ENCODE peak calls at places on chromosomes 12 and 14, in six cellular contexts. P is stomach, O is IMR-90, K is uterus, Y is upper lobe of left lung, L is A549. X is an unnamed sample.

GRCh38 chr12:22626429-22626828 is 1.5 kb downstream of the ETNK1 start:
- DNase-seq in P (no peak), O (peak), K (no peak), Y (no peak), L (no peak), X (no peak)

GRCh38 chr14:36583242-36584166 is 1.1 kb upstream of the NKX2-8 start:
- DNase-seq in P (no peak), O (no peak), K (no peak), Y (peak), L (no peak), X (no peak)

GRCh38 chr14:52071675-52072074 is 2.8 kb upstream of the NID2 start:
- DNase-seq in P (no peak), O (peak), K (no peak), Y (no peak), L (no peak), X (no peak)

GRCh38 chr12:53703746-53704145 is 23.5 kb downstream of the CALCOCO1 start:
- DNase-seq in P (no peak), O (peak), K (no peak), Y (no peak), L (no peak), X (no peak)

GRCh38 chr12:50110127-50110761 is 1.8 kb upstream of the COX14 start:
- DNase-seq in P (peak), O (no peak), K (peak), Y (no peak), L (peak), X (peak)

GRCh38 chr12:43501705-43502104 is 50.3 kb downstream of the ADAMTS20 start:
- DNase-seq in P (no peak), O (peak), K (no peak), Y (no peak), L (peak), X (no peak)

GRCh38 chr12:129179941-129180340 is 326.7 kb downstream of the GLT1D1 start:
- DNase-seq in P (no peak), O (no peak), K (no peak), Y (no peak), L (no peak), X (no peak)

GRCh38 chr12:82326905-82327503 is 31.2 kb downstream of the CCDC59 start:
- DNase-seq in P (no peak), O (peak), K (no peak), Y (no peak), L (peak), X (no peak)

GRCh38 chr12:5808956-5809355 is 136.1 kb downstream of the ANO2 start:
- DNase-seq in P (no peak), O (peak), K (no peak), Y (peak), L (no peak), X (no peak)

GRCh38 chr12:42696424-42697149 is 107.0 kb upstream of the PRICKLE1 start:
- DNase-seq in P (peak), O (peak), K (peak), Y (no peak), L (no peak), X (peak)

GRCh38 chr12:50104614-50105366 is 982 bp downstream of the GPD1 start:
- DNase-seq in P (no peak), O (no peak), K (peak), Y (no peak), L (no peak), X (no peak)

GRCh38 chr12:6936642-6937480 is 6.8 kb upstream of the RNU7-1 start:
- DNase-seq in P (no peak), O (no peak), K (peak), Y (peak), L (no peak), X (no peak)

GRCh38 chr12:50934981-50935807 is 17.1 kb upstream of the HIGD1C start:
- DNase-seq in P (no peak), O (peak), K (no peak), Y (no peak), L (no peak), X (no peak)

GRCh38 chr12:48787791-48788521 is 933 bp downstream of the ADCY6 start:
- DNase-seq in P (no peak), O (no peak), K (no peak), Y (no peak), L (no peak), X (no peak)

GRCh38 chr14:103144085-103144484 is 20.8 kb downstream of the TNFAIP2 start:
- DNase-seq in P (no peak), O (peak), K (no peak), Y (no peak), L (peak), X (no peak)

GRCh38 chr12:6950944-6951540 is at the start of gene PTPN6:
- DNase-seq in P (peak), O (no peak), K (no peak), Y (peak), L (no peak), X (peak)

GRCh38 chr14:38743941-38744611 is 359.0 kb downstream of the SEC23A start:
- DNase-seq in P (no peak), O (no peak), K (no peak), Y (no peak), L (no peak), X (no peak)

GRCh38 chr12:108152179-108152538 is 23.1 kb downstream of the WSCD2 start:
- DNase-seq in P (no peak), O (no peak), K (no peak), Y (no peak), L (no peak), X (no peak)

GRCh38 chr12:13038491-13039161 is 5.6 kb upstream of the FAM234B start:
- DNase-seq in P (no peak), O (peak), K (no peak), Y (no peak), L (no peak), X (no peak)

GRCh38 chr12:69570000-69570516 is 15.2 kb upstream of the CCT2 start:
- DNase-seq in P (no peak), O (no peak), K (no peak), Y (no peak), L (peak), X (no peak)

GRCh38 chr12:65894127-65894526 is 69.8 kb downstream of the HMGA2 start:
- DNase-seq in P (no peak), O (peak), K (no peak), Y (no peak), L (no peak), X (no peak)

GRCh38 chr12:33628087-33628486 is 188.5 kb upstream of the SYT10 start:
- DNase-seq in P (no peak), O (no peak), K (no peak), Y (no peak), L (peak), X (no peak)

GRCh38 chr14:39050389-39050788 is 52.6 kb downstream of the SEC23A start:
- DNase-seq in P (no peak), O (peak), K (no peak), Y (no peak), L (peak), X (no peak)

GRCh38 chr14:89422181-89422951 is 5.3 kb upstream of the FOXN3 start:
- DNase-seq in P (peak), O (peak), K (no peak), Y (no peak), L (no peak), X (no peak)

GRCh38 chr14:30996892-30997659 is 28.4 kb upstream of the AP4S1 start:
- DNase-seq in P (no peak), O (no peak), K (no peak), Y (no peak), L (no peak), X (no peak)

GRCh38 chr14:61388173-61388975 is 67.0 kb downstream of the PRKCH start:
- DNase-seq in P (no peak), O (no peak), K (no peak), Y (peak), L (no peak), X (no peak)

GRCh38 chr12:12216349-12217017 is 50.4 kb downstream of the LRP6 start:
- DNase-seq in P (no peak), O (peak), K (no peak), Y (no peak), L (peak), X (no peak)

GRCh38 chr12:107731376-107731775 is 29.6 kb downstream of the PRDM4 start:
- DNase-seq in P (no peak), O (no peak), K (no peak), Y (no peak), L (no peak), X (no peak)

GRCh38 chr12:62190921-62191746 is 69.1 kb upstream of the USP15 start:
- DNase-seq in P (no peak), O (peak), K (no peak), Y (peak), L (no peak), X (no peak)

GRCh38 chr12:75996907-75997447 is 34.6 kb downstream of the PHLDA1 start:
- DNase-seq in P (no peak), O (no peak), K (no peak), Y (no peak), L (no peak), X (no peak)

GRCh38 chr12:95102916-95103671 is 29.7 kb upstream of the NR2C1 start:
- DNase-seq in P (no peak), O (peak), K (no peak), Y (no peak), L (peak), X (no peak)

GRCh38 chr14:79557309-79557708 is 654.0 kb downstream of the DIO2 start:
- DNase-seq in P (no peak), O (no peak), K (no peak), Y (no peak), L (no peak), X (no peak)

GRCh38 chr12:92035477-92035876 is 110.2 kb downstream of the BTG1 start:
- DNase-seq in P (no peak), O (no peak), K (no peak), Y (no peak), L (no peak), X (no peak)

GRCh38 chr12:92036061-92036620 is 109.5 kb downstream of the BTG1 start:
- DNase-seq in P (no peak), O (no peak), K (no peak), Y (no peak), L (no peak), X (no peak)

GRCh38 chr12:92032965-92033364 is 112.7 kb downstream of the BTG1 start:
- DNase-seq in P (no peak), O (no peak), K (no peak), Y (no peak), L (no peak), X (no peak)

GRCh38 chr12:92034083-92034482 is 111.6 kb downstream of the BTG1 start:
- DNase-seq in P (no peak), O (no peak), K (no peak), Y (no peak), L (no peak), X (no peak)

GRCh38 chr12:92034858-92035401 is 110.7 kb downstream of the BTG1 start:
- DNase-seq in P (peak), O (peak), K (peak), Y (no peak), L (peak), X (peak)
- TF ChIP-seq POLR2A in P (no peak), O (no peak), K (no peak), Y (no peak), L (no peak), X (no peak)

GRCh38 chr14:90758028-90758889 is 58.0 kb downstream of the TTC7B start:
- DNase-seq in P (peak), O (peak), K (peak), Y (peak), L (peak), X (peak)
- TF ChIP-seq POLR2A in P (no peak), O (peak), K (peak), Y (no peak), L (peak), X (peak)

DNA sequence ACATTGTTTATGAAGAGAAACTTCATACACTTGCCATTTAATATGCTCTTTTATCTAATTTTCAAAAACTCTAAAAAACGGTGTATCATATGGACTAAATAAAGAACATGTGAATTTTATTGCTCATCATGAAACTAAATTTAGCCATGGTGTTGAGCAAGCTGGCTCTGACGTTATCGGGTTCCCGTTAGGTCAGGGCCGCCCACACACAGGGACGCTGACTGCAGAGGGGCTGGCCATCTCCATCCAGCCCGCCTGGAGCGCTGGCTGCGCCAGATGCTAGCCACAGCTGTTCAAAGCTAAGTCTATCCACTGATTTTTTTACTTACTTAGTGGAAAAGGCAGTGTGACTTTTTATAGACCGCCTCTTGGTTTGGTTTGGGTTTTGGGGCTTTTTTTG is 36.5 kb upstream of the DYNC1H1 start:
- DNase-seq in P (peak), O (peak), K (peak), Y (peak), L (no peak), X (peak)
- TF ChIP-seq POLR2A in P (no peak), O (no peak), K (no peak), Y (no peak), L (no peak), X (no peak)

DNA sequence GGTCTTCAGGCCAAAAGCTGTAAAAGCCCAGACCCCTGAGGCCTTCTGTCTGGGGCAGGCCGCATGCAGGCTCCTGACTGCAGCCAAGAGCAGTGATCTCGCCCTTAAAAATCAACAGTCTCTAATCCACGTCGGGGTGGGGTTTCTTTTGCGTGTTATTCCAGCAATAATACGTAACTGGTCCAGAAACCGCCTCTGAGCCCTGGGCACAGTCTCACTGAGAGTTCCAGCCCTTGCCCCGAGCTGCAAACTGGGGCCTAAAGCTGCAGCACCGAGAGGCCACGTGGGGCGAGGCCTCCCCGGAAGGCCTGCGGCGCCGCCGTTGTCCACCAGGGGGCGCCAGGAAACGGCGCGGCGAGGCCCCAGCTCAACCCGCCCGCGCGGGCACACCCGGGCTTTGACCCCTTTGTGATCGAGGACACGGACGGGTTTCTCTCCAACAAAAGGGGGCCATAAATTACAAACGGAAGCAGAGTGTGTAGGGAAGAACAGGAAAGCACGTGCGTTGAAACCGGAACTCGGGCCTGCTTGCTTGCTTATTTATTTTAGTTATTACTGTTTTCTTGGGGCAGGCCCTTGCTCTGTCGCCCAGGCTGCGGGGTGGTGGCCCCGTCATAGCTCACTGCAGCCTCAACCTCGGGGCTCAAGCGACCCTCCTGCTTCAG is 87.2 kb downstream of the NINJ2 start:
- DNase-seq in P (peak), O (peak), K (peak), Y (peak), L (peak), X (peak)
- TF ChIP-seq POLR2A in P (no peak), O (no peak), K (no peak), Y (no peak), L (peak), X (peak)

GRCh38 chr14:35122696-35123387 is 490 bp downstream of the PRORP start:
- DNase-seq in P (no peak), O (peak), K (no peak), Y (no peak), L (no peak), X (no peak)

GRCh38 chr14:35124127-35124526 is 1.8 kb downstream of the PRORP start:
- DNase-seq in P (no peak), O (no peak), K (no peak), Y (no peak), L (no peak), X (no peak)

GRCh38 chr14:35123388-35123703 is 994 bp downstream of the PRORP start:
- DNase-seq in P (no peak), O (no peak), K (no peak), Y (no peak), L (no peak), X (no peak)

GRCh38 chr14:35121887-35122695 is at the start of the genes PPP2R3C and PRORP:
- DNase-seq in P (peak), O (peak), K (peak), Y (peak), L (peak), X (peak)

DNA sequence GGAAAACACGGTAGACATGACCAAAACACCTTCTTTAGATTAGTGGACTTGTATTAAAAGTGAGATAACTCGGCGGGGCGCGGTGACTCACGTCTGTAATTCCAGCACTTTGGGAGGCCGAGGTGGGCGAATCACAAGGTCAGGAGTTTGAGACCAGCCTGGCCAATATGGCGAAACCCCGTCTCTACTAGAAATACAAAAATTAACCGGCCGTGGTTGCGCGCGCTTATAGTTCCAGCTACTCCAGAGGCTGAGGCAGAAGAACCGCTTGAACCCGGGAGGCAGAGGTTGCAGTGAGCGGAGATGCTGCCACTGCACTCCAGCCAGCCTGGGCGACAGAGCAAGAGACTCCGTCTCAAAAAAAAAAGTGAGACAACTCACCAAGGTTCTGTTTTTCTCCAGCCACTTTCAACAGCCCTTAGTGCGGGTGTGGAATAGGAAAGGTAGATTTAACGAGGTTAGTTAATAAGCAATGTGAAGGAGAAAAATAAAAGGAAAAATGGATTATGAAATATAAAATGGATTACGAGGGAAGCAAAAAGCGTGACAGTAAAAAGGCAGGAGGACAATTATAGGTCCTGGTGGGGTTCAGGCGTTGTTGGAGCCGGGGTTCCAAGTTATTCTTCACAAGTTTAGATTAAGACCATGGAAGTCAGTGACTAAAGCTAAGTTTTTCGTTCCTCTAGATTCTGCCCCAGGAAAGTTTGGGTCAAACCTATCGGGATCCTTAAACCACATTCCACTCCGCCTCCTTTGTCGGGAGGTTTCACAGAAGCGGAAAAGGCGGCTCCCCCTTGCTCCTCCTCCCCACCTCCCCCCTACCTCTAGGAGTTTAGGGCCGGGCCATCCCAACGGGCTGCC is 534 bp downstream of the PPP2R3C start:
- DNase-seq in P (no peak), O (no peak), K (peak), Y (no peak), L (no peak), X (no peak)
- TF ChIP-seq POLR2A in P (no peak), O (no peak), K (no peak), Y (no peak), L (no peak), X (no peak)

GRCh38 chr12:84605988-84606387 is 306.6 kb downstream of the SLC6A15 start:
- DNase-seq in P (no peak), O (no peak), K (no peak), Y (no peak), L (no peak), X (no peak)
- TF ChIP-seq POLR2A in P (no peak), O (no peak), K (no peak), Y (no peak), L (no peak), X (no peak)